ENCODE peak calls at places on chromosomes 5 and 9, in nine cellular contexts. One of them, this sample, is unnamed.

GRCh38 chr5:14202462-14202861 is 59.3 kb downstream of the TRIO start:
- DNase-seq in GM19239: no peak
- DNase-seq in NCI-H1694: no peak
- DNase-seq in AG09319: no peak
- DNase-seq in mucosa of gallbladder: no peak
- DNase-seq in colonic mucosa: no peak
- DNase-seq in CD4-positive, alpha-beta memory T cell: no peak
- DNase-seq in GM10248: no peak
- DNase-seq in NCI-H748 treated with DMSO at 0.1 percent for 48 hours: no peak
- DNase-seq in this sample: no peak

GRCh38 chr9:97468658-97469448 is 32.6 kb upstream of the TMOD1 start:
- DNase-seq in GM19239: peak
- DNase-seq in NCI-H1694: peak
- DNase-seq in AG09319: peak
- DNase-seq in mucosa of gallbladder: peak
- DNase-seq in colonic mucosa: peak
- DNase-seq in CD4-positive, alpha-beta memory T cell: peak
- DNase-seq in GM10248: peak
- DNase-seq in NCI-H748 treated with DMSO at 0.1 percent for 48 hours: peak
- DNase-seq in this sample: no peak

GRCh38 chr5:72369301-72370079 is 49.3 kb downstream of the PTCD2 start:
- DNase-seq in GM19239: no peak
- DNase-seq in NCI-H1694: no peak
- DNase-seq in AG09319: no peak
- DNase-seq in mucosa of gallbladder: no peak
- DNase-seq in colonic mucosa: no peak
- DNase-seq in CD4-positive, alpha-beta memory T cell: no peak
- DNase-seq in GM10248: no peak
- DNase-seq in NCI-H748 treated with DMSO at 0.1 percent for 48 hours: no peak
- DNase-seq in this sample: no peak

GRCh38 chr5:64665243-64665642 is 25.1 kb upstream of the SHISAL2B start:
- DNase-seq in GM19239: no peak
- DNase-seq in NCI-H1694: no peak
- DNase-seq in AG09319: no peak
- DNase-seq in mucosa of gallbladder: no peak
- DNase-seq in colonic mucosa: no peak
- DNase-seq in CD4-positive, alpha-beta memory T cell: no peak
- DNase-seq in GM10248: no peak
- DNase-seq in NCI-H748 treated with DMSO at 0.1 percent for 48 hours: peak
- DNase-seq in this sample: no peak

GRCh38 chr9:128344931-128345605 is 4.7 kb downstream of the SLC27A4 start:
- DNase-seq in GM19239: no peak
- DNase-seq in NCI-H1694: no peak
- DNase-seq in AG09319: no peak
- DNase-seq in mucosa of gallbladder: no peak
- DNase-seq in colonic mucosa: no peak
- DNase-seq in CD4-positive, alpha-beta memory T cell: no peak
- DNase-seq in GM10248: no peak
- DNase-seq in NCI-H748 treated with DMSO at 0.1 percent for 48 hours: no peak
- DNase-seq in this sample: no peak

GRCh38 chr9:21174671-21175070 is 8.2 kb upstream of the IFNA21 start:
- DNase-seq in GM19239: no peak
- DNase-seq in NCI-H1694: no peak
- DNase-seq in AG09319: no peak
- DNase-seq in mucosa of gallbladder: no peak
- DNase-seq in colonic mucosa: no peak
- DNase-seq in CD4-positive, alpha-beta memory T cell: no peak
- DNase-seq in GM10248: no peak
- DNase-seq in NCI-H748 treated with DMSO at 0.1 percent for 48 hours: no peak
- DNase-seq in this sample: no peak

GRCh38 chr5:158951951-158952545 is 147.7 kb downstream of the EBF1 start:
- DNase-seq in GM19239: no peak
- DNase-seq in NCI-H1694: no peak
- DNase-seq in AG09319: no peak
- DNase-seq in mucosa of gallbladder: no peak
- DNase-seq in colonic mucosa: no peak
- DNase-seq in CD4-positive, alpha-beta memory T cell: no peak
- DNase-seq in GM10248: no peak
- DNase-seq in NCI-H748 treated with DMSO at 0.1 percent for 48 hours: no peak
- DNase-seq in this sample: no peak

GRCh38 chr9:115391166-115391825 is 273.3 kb upstream of the TNC start:
- DNase-seq in GM19239: no peak
- DNase-seq in NCI-H1694: no peak
- DNase-seq in AG09319: no peak
- DNase-seq in mucosa of gallbladder: no peak
- DNase-seq in colonic mucosa: no peak
- DNase-seq in CD4-positive, alpha-beta memory T cell: no peak
- DNase-seq in GM10248: no peak
- DNase-seq in NCI-H748 treated with DMSO at 0.1 percent for 48 hours: no peak
- DNase-seq in this sample: no peak

GRCh38 chr5:160357861-160358411 is 12.5 kb downstream of the C1QTNF2 start:
- DNase-seq in GM19239: no peak
- DNase-seq in NCI-H1694: no peak
- DNase-seq in AG09319: no peak
- DNase-seq in mucosa of gallbladder: no peak
- DNase-seq in colonic mucosa: no peak
- DNase-seq in CD4-positive, alpha-beta memory T cell: no peak
- DNase-seq in GM10248: no peak
- DNase-seq in NCI-H748 treated with DMSO at 0.1 percent for 48 hours: no peak
- DNase-seq in this sample: no peak

GRCh38 chr9:122383992-122384461 is 13.2 kb downstream of the PTGS1 start:
- DNase-seq in GM19239: no peak
- DNase-seq in NCI-H1694: no peak
- DNase-seq in AG09319: no peak
- DNase-seq in mucosa of gallbladder: no peak
- DNase-seq in colonic mucosa: no peak
- DNase-seq in CD4-positive, alpha-beta memory T cell: no peak
- DNase-seq in GM10248: no peak
- DNase-seq in NCI-H748 treated with DMSO at 0.1 percent for 48 hours: no peak
- DNase-seq in this sample: peak

GRCh38 chr5:118611332-118611945 is 376.9 kb downstream of the DTWD2 start:
- DNase-seq in GM19239: no peak
- DNase-seq in NCI-H1694: peak
- DNase-seq in AG09319: peak
- DNase-seq in mucosa of gallbladder: no peak
- DNase-seq in colonic mucosa: no peak
- DNase-seq in CD4-positive, alpha-beta memory T cell: no peak
- DNase-seq in GM10248: peak
- DNase-seq in NCI-H748 treated with DMSO at 0.1 percent for 48 hours: peak
- DNase-seq in this sample: no peak

GRCh38 chr9:15725953-15726352 is 173.1 kb downstream of the CCDC171 start:
- DNase-seq in GM19239: no peak
- DNase-seq in NCI-H1694: no peak
- DNase-seq in AG09319: peak
- DNase-seq in mucosa of gallbladder: no peak
- DNase-seq in colonic mucosa: no peak
- DNase-seq in CD4-positive, alpha-beta memory T cell: no peak
- DNase-seq in GM10248: no peak
- DNase-seq in NCI-H748 treated with DMSO at 0.1 percent for 48 hours: no peak
- DNase-seq in this sample: peak

GRCh38 chr9:36398745-36399144 is 1.3 kb downstream of the RNF38 start:
- DNase-seq in GM19239: no peak
- DNase-seq in NCI-H1694: no peak
- DNase-seq in AG09319: no peak
- DNase-seq in mucosa of gallbladder: no peak
- DNase-seq in colonic mucosa: no peak
- DNase-seq in CD4-positive, alpha-beta memory T cell: no peak
- DNase-seq in GM10248: no peak
- DNase-seq in NCI-H748 treated with DMSO at 0.1 percent for 48 hours: no peak
- DNase-seq in this sample: no peak

GRCh38 chr9:83622814-83623633 is at the start of gene IDNK:
- DNase-seq in GM19239: peak
- DNase-seq in NCI-H1694: peak
- DNase-seq in AG09319: no peak
- DNase-seq in mucosa of gallbladder: peak
- DNase-seq in colonic mucosa: peak
- DNase-seq in CD4-positive, alpha-beta memory T cell: peak
- DNase-seq in GM10248: peak
- DNase-seq in NCI-H748 treated with DMSO at 0.1 percent for 48 hours: peak
- DNase-seq in this sample: no peak

GRCh38 chr9:36517131-36517530 is 55.6 kb upstream of the MELK start:
- DNase-seq in GM19239: no peak
- DNase-seq in NCI-H1694: no peak
- DNase-seq in AG09319: no peak
- DNase-seq in mucosa of gallbladder: no peak
- DNase-seq in colonic mucosa: no peak
- DNase-seq in CD4-positive, alpha-beta memory T cell: no peak
- DNase-seq in GM10248: no peak
- DNase-seq in NCI-H748 treated with DMSO at 0.1 percent for 48 hours: no peak
- DNase-seq in this sample: no peak

GRCh38 chr5:103000089-103000488 is 119.8 kb downstream of the GIN1 start:
- DNase-seq in GM19239: no peak
- DNase-seq in NCI-H1694: no peak
- DNase-seq in AG09319: no peak
- DNase-seq in mucosa of gallbladder: no peak
- DNase-seq in colonic mucosa: no peak
- DNase-seq in CD4-positive, alpha-beta memory T cell: no peak
- DNase-seq in GM10248: no peak
- DNase-seq in NCI-H748 treated with DMSO at 0.1 percent for 48 hours: no peak
- DNase-seq in this sample: no peak

GRCh38 chr5:72515211-72515610 is 8.0 kb upstream of the ZNF366 start:
- DNase-seq in GM19239: no peak
- DNase-seq in NCI-H1694: no peak
- DNase-seq in AG09319: no peak
- DNase-seq in mucosa of gallbladder: no peak
- DNase-seq in colonic mucosa: no peak
- DNase-seq in CD4-positive, alpha-beta memory T cell: no peak
- DNase-seq in GM10248: no peak
- DNase-seq in NCI-H748 treated with DMSO at 0.1 percent for 48 hours: no peak
- DNase-seq in this sample: no peak

GRCh38 chr9:127838375-127839078 is 15.9 kb downstream of the ENG start:
- DNase-seq in GM19239: no peak
- DNase-seq in NCI-H1694: no peak
- DNase-seq in AG09319: peak
- DNase-seq in mucosa of gallbladder: no peak
- DNase-seq in colonic mucosa: peak
- DNase-seq in CD4-positive, alpha-beta memory T cell: no peak
- DNase-seq in GM10248: no peak
- DNase-seq in NCI-H748 treated with DMSO at 0.1 percent for 48 hours: no peak
- DNase-seq in this sample: peak

GRCh38 chr5:139982157-139982974 is 60.7 kb downstream of the NRG2 start:
- DNase-seq in GM19239: no peak
- DNase-seq in NCI-H1694: no peak
- DNase-seq in AG09319: no peak
- DNase-seq in mucosa of gallbladder: peak
- DNase-seq in colonic mucosa: no peak
- DNase-seq in CD4-positive, alpha-beta memory T cell: no peak
- DNase-seq in GM10248: no peak
- DNase-seq in NCI-H748 treated with DMSO at 0.1 percent for 48 hours: no peak
- DNase-seq in this sample: peak

GRCh38 chr5:1515921-1516571 is 7.7 kb downstream of the LPCAT1 start:
- DNase-seq in GM19239: no peak
- DNase-seq in NCI-H1694: no peak
- DNase-seq in AG09319: no peak
- DNase-seq in mucosa of gallbladder: peak
- DNase-seq in colonic mucosa: no peak
- DNase-seq in CD4-positive, alpha-beta memory T cell: no peak
- DNase-seq in GM10248: no peak
- DNase-seq in NCI-H748 treated with DMSO at 0.1 percent for 48 hours: no peak
- DNase-seq in this sample: no peak